ENCODE peak calls at places on chromosomes 2 and 18, in nine cellular contexts. G is endodermal cell, U is GM10248, P is AG10803, S is stomach, R is kidney, V is brain microvascular endothelial cell, B is osteoblast, T is choroid plexus epithelial cell. F is an unnamed sample.

GRCh38 chr2:141021109-141021508 is 1109.7 kb downstream of the LRP1B start:
- DNase-seq in G (no peak), U (no peak), P (peak), S (no peak), R (no peak), V (peak), B (no peak), T (peak), F (no peak)

GRCh38 chr2:69945447-69945846 is 16.0 kb downstream of the ASPRV1 start:
- DNase-seq in G (no peak), U (no peak), P (no peak), S (peak), R (peak), V (peak), B (peak), T (no peak), F (no peak)

GRCh38 chr2:144102386-144102785 is 417.5 kb downstream of the ZEB2 start:
- DNase-seq in G (no peak), U (no peak), P (no peak), S (no peak), R (no peak), V (no peak), B (no peak), T (no peak), F (no peak)

GRCh38 chr18:57790316-57790715 is 12.8 kb downstream of the ATP8B1 start:
- DNase-seq in G (no peak), U (no peak), P (no peak), S (no peak), R (no peak), V (no peak), B (no peak), T (no peak), F (no peak)

GRCh38 chr2:42493468-42493884 is 306 bp downstream of the KCNG3 start:
- DNase-seq in G (no peak), U (no peak), P (no peak), S (no peak), R (peak), V (no peak), B (no peak), T (no peak), F (no peak)

GRCh38 chr2:127634626-127635379 is 11.2 kb upstream of the GPR17 start:
- DNase-seq in G (no peak), U (no peak), P (no peak), S (no peak), R (no peak), V (no peak), B (peak), T (no peak), F (no peak)

GRCh38 chr18:73407506-73407905 is 539.7 kb upstream of the NETO1 start:
- DNase-seq in G (no peak), U (no peak), P (peak), S (no peak), R (no peak), V (peak), B (no peak), T (peak), F (no peak)

GRCh38 chr2:132038179-132038882 is 123.4 kb downstream of the ANKRD30BL start:
- DNase-seq in G (peak), U (peak), P (no peak), S (no peak), R (no peak), V (no peak), B (peak), T (no peak), F (no peak)

GRCh38 chr2:177419274-177419673 is 26.7 kb downstream of the AGPS start:
- DNase-seq in G (no peak), U (no peak), P (peak), S (no peak), R (no peak), V (no peak), B (no peak), T (peak), F (no peak)

GRCh38 chr2:152298754-152299153 is 36.2 kb upstream of the FMNL2 start:
- DNase-seq in G (no peak), U (no peak), P (no peak), S (no peak), R (no peak), V (no peak), B (no peak), T (no peak), F (no peak)

GRCh38 chr18:45547910-45548309 is 67.4 kb upstream of the SLC14A2 start:
- DNase-seq in G (no peak), U (no peak), P (no peak), S (no peak), R (no peak), V (no peak), B (no peak), T (no peak), F (no peak)

GRCh38 chr2:30956995-30957394 is 149.7 kb upstream of the CAPN13 start:
- DNase-seq in G (no peak), U (no peak), P (no peak), S (no peak), R (no peak), V (no peak), B (no peak), T (no peak), F (no peak)

GRCh38 chr2:12106440-12107080 is 360.1 kb downstream of the LPIN1 start:
- DNase-seq in G (no peak), U (peak), P (peak), S (peak), R (peak), V (peak), B (peak), T (peak), F (peak)

GRCh38 chr2:201357216-201357615 is at the start of gene FLACC1:
- DNase-seq in G (peak), U (no peak), P (peak), S (no peak), R (no peak), V (peak), B (peak), T (peak), F (no peak)

GRCh38 chr18:63131106-63131943 is 188.2 kb downstream of the BCL2 start:
- DNase-seq in G (peak), U (no peak), P (peak), S (no peak), R (no peak), V (peak), B (peak), T (peak), F (no peak)

GRCh38 chr2:126855606-126856005 is 43.1 kb upstream of the TEX51 start:
- DNase-seq in G (peak), U (no peak), P (no peak), S (no peak), R (no peak), V (no peak), B (no peak), T (no peak), F (peak)

GRCh38 chr2:43541165-43541564 is 54.7 kb downstream of the THADA start:
- DNase-seq in G (no peak), U (no peak), P (peak), S (no peak), R (no peak), V (no peak), B (peak), T (peak), F (no peak)

GRCh38 chr2:157486596-157487270 is 42.8 kb upstream of the CYTIP start:
- DNase-seq in G (no peak), U (no peak), P (peak), S (no peak), R (no peak), V (no peak), B (no peak), T (peak), F (no peak)

GRCh38 chr2:223247136-223247535 is 195.1 kb downstream of the KCNE4 start:
- DNase-seq in G (peak), U (no peak), P (peak), S (no peak), R (no peak), V (peak), B (peak), T (peak), F (no peak)

GRCh38 chr2:212537311-212538155 is 1.1 kb downstream of the ERBB4 start:
- DNase-seq in G (peak), U (peak), P (no peak), S (peak), R (peak), V (no peak), B (peak), T (no peak), F (no peak)

GRCh38 chr18:37322497-37323035 is 243.0 kb downstream of the CELF4 start:
- DNase-seq in G (peak), U (peak), P (peak), S (peak), R (no peak), V (peak), B (peak), T (peak), F (no peak)

GRCh38 chr18:55420665-55420964 is 167.4 kb downstream of the TCF4 start:
- DNase-seq in G (no peak), U (peak), P (no peak), S (no peak), R (no peak), V (no peak), B (no peak), T (no peak), F (no peak)

GRCh38 chr2:50343157-50343821 is 688.6 kb downstream of the NRXN1 start:
- DNase-seq in G (no peak), U (no peak), P (no peak), S (no peak), R (no peak), V (no peak), B (no peak), T (no peak), F (no peak)

GRCh38 chr2:8714283-8714682 is 32.4 kb downstream of the ID2 start:
- DNase-seq in G (no peak), U (no peak), P (no peak), S (no peak), R (no peak), V (no peak), B (no peak), T (no peak), F (peak)

GRCh38 chr18:43961713-43962112 is 684.4 kb upstream of the SYT4 start:
- DNase-seq in G (no peak), U (no peak), P (no peak), S (no peak), R (no peak), V (no peak), B (no peak), T (no peak), F (no peak)

GRCh38 chr2:25025996-25026530 is 15.8 kb upstream of the EFR3B start:
- DNase-seq in G (no peak), U (no peak), P (no peak), S (no peak), R (no peak), V (no peak), B (no peak), T (no peak), F (no peak)

GRCh38 chr18:68152770-68153169 is 562.1 kb downstream of the TMX3 start:
- DNase-seq in G (peak), U (no peak), P (no peak), S (no peak), R (no peak), V (no peak), B (no peak), T (no peak), F (no peak)

GRCh38 chr2:159516241-159516758 is 100.0 kb downstream of the BAZ2B start:
- DNase-seq in G (peak), U (peak), P (peak), S (no peak), R (no peak), V (peak), B (peak), T (peak), F (no peak)
- TF ChIP-seq CTCF in G (no peak), U (peak), P (no peak), S (no peak), R (peak), V (no peak), B (no peak), T (no peak), F (no peak)

DNA sequence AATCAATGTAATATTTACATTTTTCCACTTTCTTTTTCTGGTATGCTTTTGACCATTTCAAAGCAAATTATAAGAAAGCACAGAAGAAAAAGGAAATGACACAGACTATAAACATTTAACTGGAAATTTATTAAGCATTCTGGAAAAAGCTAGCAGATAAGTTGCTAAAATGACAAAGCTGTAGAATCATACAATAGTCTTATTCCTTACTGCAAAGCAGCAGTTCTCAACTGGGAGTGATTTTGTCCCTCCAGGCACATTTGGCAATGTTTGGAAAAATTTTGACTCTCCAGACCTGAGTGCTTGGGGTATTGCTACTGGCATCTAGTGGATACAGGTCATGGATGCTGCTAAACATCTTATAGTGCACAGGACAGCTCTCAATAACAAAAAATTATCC is 75.1 kb downstream of the MBD5 start:
- DNase-seq in G (no peak), U (no peak), P (peak), S (no peak), R (no peak), V (no peak), B (peak), T (peak), F (no peak)
- TF ChIP-seq CTCF in G (no peak), U (no peak), P (no peak), S (no peak), R (no peak), V (no peak), B (no peak), T (no peak), F (peak)

DNA sequence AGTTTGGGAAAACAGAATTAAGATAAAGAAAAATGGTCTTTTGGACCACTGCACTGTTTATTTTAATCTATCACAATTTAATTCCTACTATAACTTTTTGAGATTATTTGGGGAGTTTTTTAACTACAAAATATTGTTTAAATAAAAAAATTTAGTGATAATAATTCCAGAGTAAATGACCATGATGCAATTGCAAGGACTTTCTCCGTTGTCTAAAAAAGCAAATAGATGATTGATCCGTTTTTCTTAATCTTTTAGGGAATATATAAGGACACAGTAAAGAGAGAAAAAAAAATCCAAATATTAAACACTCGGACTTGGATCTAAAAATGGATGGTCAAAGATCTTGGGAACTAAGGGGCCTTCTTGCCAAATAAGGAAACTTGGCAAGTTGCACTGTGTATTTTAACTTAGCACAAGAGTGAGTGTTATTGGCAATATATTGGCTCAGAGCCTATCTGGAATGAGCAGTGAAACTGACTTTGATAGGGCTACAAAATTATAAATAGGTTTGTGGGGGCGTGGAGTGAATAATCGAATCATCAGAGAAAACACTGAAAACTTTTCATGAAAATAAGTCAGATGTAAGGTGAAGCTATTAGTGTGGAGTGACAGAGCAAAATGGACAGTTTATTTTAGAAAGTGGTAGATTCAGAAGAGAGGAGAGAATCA is 2.0 kb downstream of the MAP3K20 start:
- DNase-seq in G (no peak), U (no peak), P (peak), S (no peak), R (no peak), V (no peak), B (no peak), T (peak), F (no peak)
- TF ChIP-seq CTCF in G (no peak), U (no peak), P (no peak), S (no peak), R (no peak), V (no peak), B (no peak), T (no peak), F (no peak)

GRCh38 chr2:27085670-27086089 is 892 bp upstream of the KHK start:
- DNase-seq in G (peak), U (peak), P (peak), S (peak), R (peak), V (peak), B (peak), T (peak), F (no peak)
- TF ChIP-seq CTCF in G (peak), U (peak), P (peak), S (no peak), R (peak), V (peak), B (peak), T (peak), F (peak)

GRCh38 chr2:73827018-73827417 is 1.7 kb upstream of the STAMBP start:
- DNase-seq in G (no peak), U (no peak), P (peak), S (no peak), R (no peak), V (peak), B (no peak), T (peak), F (no peak)
- TF ChIP-seq CTCF in G (peak), U (peak), P (peak), S (no peak), R (no peak), V (peak), B (peak), T (peak), F (peak)

DNA sequence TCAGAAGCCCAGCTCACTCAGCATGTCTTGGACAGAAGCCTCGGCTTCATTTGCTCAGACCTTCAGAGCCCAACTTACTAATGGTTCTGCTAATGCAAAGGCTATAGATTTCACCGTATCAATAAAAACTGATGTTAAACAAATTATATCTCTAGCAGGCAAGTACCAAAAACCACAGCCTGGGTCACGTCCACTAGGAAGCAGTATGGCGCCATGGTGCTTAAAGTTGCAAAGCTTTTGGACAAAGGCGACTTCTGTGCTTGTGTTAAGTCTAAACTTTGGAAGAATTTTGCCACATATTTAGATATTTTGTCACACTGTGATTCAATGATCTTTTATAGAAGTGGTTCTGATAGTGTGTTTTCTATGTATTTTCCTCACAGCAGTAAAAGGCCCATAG is 276.8 kb upstream of the PARD3B start:
- DNase-seq in G (no peak), U (no peak), P (peak), S (no peak), R (no peak), V (no peak), B (no peak), T (peak), F (no peak)
- TF ChIP-seq CTCF in G (peak), U (no peak), P (peak), S (no peak), R (no peak), V (no peak), B (no peak), T (peak), F (no peak)

DNA sequence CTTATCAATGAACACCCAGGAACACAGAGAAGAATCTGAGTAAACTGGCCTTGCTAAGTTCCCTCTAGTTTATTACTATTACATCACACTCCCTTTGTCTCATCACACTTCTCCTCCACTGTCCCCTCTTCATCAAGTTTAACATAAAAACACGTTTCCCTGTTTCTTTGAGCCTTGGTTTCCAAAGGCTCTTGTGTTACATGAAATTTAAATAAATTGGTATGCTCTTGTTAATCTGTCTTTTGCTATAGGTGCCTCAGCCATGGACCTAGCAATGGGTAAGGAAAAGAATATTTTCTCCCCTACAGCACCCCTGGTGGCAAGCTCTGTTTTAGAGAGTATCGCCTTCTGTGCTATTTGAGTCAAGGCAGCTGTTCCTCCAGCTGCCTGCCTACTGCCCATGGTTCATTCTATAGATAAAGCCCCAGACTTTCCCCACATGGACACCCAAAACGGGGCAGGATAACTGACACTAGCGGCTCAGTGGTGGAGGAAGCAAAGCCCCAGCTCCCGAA is 31.8 kb downstream of the TGIF1 start:
- DNase-seq in G (peak), U (peak), P (peak), S (no peak), R (no peak), V (no peak), B (peak), T (peak), F (no peak)
- TF ChIP-seq CTCF in G (peak), U (peak), P (peak), S (no peak), R (peak), V (peak), B (peak), T (peak), F (peak)

GRCh38 chr2:3472966-3473365 is 46.4 kb downstream of the ADI1 start:
- DNase-seq in G (no peak), U (no peak), P (no peak), S (no peak), R (no peak), V (no peak), B (no peak), T (no peak), F (no peak)
- TF ChIP-seq CTCF in G (no peak), U (no peak), P (no peak), S (no peak), R (no peak), V (no peak), B (no peak), T (no peak), F (no peak)

DNA sequence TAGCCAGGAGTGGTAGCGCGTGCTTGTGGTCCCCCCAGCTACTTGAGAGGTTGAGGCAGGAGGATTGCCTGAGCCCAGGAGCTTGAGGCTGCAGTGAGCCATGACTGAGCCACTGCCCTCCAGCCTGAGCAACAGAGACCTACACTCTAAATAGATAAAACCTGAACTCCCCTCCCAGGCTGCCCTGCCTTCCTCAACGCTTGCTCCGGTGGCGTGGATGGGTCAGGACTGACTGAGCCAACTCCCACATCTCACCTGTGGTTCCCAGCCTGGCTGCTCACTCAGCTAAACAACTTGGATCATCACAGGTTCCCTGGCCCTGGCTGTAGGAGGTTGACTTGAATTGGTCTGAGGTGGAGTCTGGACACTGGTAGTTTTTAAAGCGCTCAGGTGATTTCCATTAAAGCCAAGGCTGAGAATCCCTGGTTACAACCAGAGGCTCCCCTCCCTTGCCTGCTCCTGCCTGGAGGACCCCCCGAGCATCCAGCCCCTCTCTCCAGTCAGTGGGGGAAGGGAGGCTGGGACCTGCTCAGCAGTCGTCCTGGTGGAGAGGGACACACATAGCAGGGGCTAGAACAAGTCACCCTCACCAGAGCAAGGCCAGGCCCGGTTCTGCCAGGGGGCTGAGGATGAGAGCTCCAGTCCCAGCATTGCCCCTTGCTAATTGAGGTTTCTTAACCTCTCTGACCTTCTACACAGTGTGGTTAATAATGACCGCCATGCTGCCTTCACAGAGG is 47.0 kb upstream of the TAF1B start:
- DNase-seq in G (peak), U (no peak), P (no peak), S (no peak), R (peak), V (no peak), B (no peak), T (no peak), F (no peak)
- TF ChIP-seq CTCF in G (peak), U (no peak), P (peak), S (no peak), R (no peak), V (peak), B (no peak), T (peak), F (no peak)